ENCODE peak calls at places on chromosomes 5 and 9, in four cellular contexts. One of them, this sample, is unnamed.
A peak's percentile ranks its signal among the peaks of the same experiment; 100 is the strongest.

GRCh38 chr5:13569088-13569715 is 375.3 kb downstream of the DNAH5 start:
- DNase-seq in HepG2: no peak
- DNase-seq in A549: no peak
- DNase-seq in GM12878: no peak
- DNase-seq in this sample: no peak

GRCh38 chr5:102211165-102211564 is 84.9 kb downstream of the SLCO4C1 start:
- DNase-seq in GM12878: no peak
- DNase-seq in HepG2: peak; percentile 16
- DNase-seq in A549: no peak
- DNase-seq in this sample: no peak

GRCh38 chr5:62692946-62693713 is 114.5 kb downstream of the LRRC70 start:
- DNase-seq in GM12878: no peak
- DNase-seq in A549: no peak
- DNase-seq in HepG2: no peak
- DNase-seq in this sample: no peak

GRCh38 chr5:177389368-177390169 is 5.3 kb downstream of the SLC34A1 start:
- DNase-seq in A549: no peak
- DNase-seq in HepG2: peak; percentile 21
- DNase-seq in GM12878: peak; percentile 71
- DNase-seq in this sample: no peak

GRCh38 chr5:91222482-91222881 is 160.6 kb downstream of the ARRDC3 start:
- DNase-seq in A549: no peak
- DNase-seq in GM12878: no peak
- DNase-seq in HepG2: no peak
- DNase-seq in this sample: no peak

GRCh38 chr9:25472681-25473080 is 205.6 kb downstream of the TUSC1 start:
- DNase-seq in GM12878: no peak
- DNase-seq in A549: no peak
- DNase-seq in HepG2: no peak
- DNase-seq in this sample: no peak

GRCh38 chr9:99513441-99514112 is 291.5 kb downstream of the SEC61B start:
- DNase-seq in GM12878: peak; percentile 59
- DNase-seq in HepG2: no peak
- DNase-seq in A549: no peak
- DNase-seq in this sample: no peak

GRCh38 chr9:122190597-122191381 is 31.1 kb downstream of the MORN5 start:
- DNase-seq in A549: no peak
- DNase-seq in GM12878: no peak
- DNase-seq in HepG2: peak; percentile 52
- DNase-seq in this sample: no peak

GRCh38 chr5:150065346-150065745 is 21.0 kb downstream of the CSF1R start:
- DNase-seq in A549: no peak
- DNase-seq in HepG2: peak; percentile 13
- DNase-seq in GM12878: no peak
- DNase-seq in this sample: peak; percentile 58

GRCh38 chr5:134024811-134025210 is 20.0 kb upstream of the VDAC1 start:
- DNase-seq in HepG2: no peak
- DNase-seq in GM12878: no peak
- DNase-seq in A549: no peak
- DNase-seq in this sample: no peak

GRCh38 chr5:109399092-109399759 is 10.5 kb downstream of the PJA2 start:
- DNase-seq in A549: no peak
- DNase-seq in GM12878: no peak
- DNase-seq in HepG2: no peak
- DNase-seq in this sample: no peak

GRCh38 chr9:76371901-76372300 is 22.3 kb downstream of the RFK start:
- DNase-seq in GM12878: no peak
- DNase-seq in HepG2: no peak
- DNase-seq in A549: no peak
- DNase-seq in this sample: no peak

GRCh38 chr5:96816991-96817390 is 9.2 kb upstream of the ERAP1 start:
- DNase-seq in A549: no peak
- DNase-seq in HepG2: no peak
- DNase-seq in GM12878: no peak
- DNase-seq in this sample: no peak

GRCh38 chr9:70127540-70128416 is 84.1 kb downstream of the MAMDC2 start:
- DNase-seq in GM12878: no peak
- DNase-seq in A549: no peak
- DNase-seq in HepG2: peak; percentile 65
- DNase-seq in this sample: no peak

GRCh38 chr5:71932649-71933338 is 174.5 kb upstream of the MAP1B start:
- DNase-seq in HepG2: peak; percentile 76
- DNase-seq in A549: peak; percentile 81
- DNase-seq in GM12878: no peak
- DNase-seq in this sample: peak; percentile 56

GRCh38 chr9:77224750-77225312 is 47.5 kb downstream of the VPS13A start:
- DNase-seq in HepG2: no peak
- DNase-seq in A549: no peak
- DNase-seq in GM12878: no peak
- DNase-seq in this sample: no peak

GRCh38 chr5:102910240-102911226 is 155.4 kb downstream of the PAM start:
- DNase-seq in HepG2: no peak
- DNase-seq in A549: peak; percentile 2
- DNase-seq in GM12878: no peak
- DNase-seq in this sample: no peak

GRCh38 chr5:1375871-1376850 is 31.3 kb upstream of the CLPTM1L start:
- DNase-seq in GM12878: no peak
- DNase-seq in HepG2: no peak
- DNase-seq in A549: no peak
- DNase-seq in this sample: no peak

GRCh38 chr5:167730121-167730520 is 561.3 kb upstream of the WWC1 start:
- DNase-seq in HepG2: no peak
- DNase-seq in A549: peak; percentile 40
- DNase-seq in GM12878: no peak
- DNase-seq in this sample: no peak

GRCh38 chr5:132823481-132824050 is 6.9 kb downstream of the SHROOM1 start:
- DNase-seq in HepG2: no peak
- DNase-seq in GM12878: no peak
- DNase-seq in A549: no peak
- DNase-seq in this sample: no peak

DNA sequence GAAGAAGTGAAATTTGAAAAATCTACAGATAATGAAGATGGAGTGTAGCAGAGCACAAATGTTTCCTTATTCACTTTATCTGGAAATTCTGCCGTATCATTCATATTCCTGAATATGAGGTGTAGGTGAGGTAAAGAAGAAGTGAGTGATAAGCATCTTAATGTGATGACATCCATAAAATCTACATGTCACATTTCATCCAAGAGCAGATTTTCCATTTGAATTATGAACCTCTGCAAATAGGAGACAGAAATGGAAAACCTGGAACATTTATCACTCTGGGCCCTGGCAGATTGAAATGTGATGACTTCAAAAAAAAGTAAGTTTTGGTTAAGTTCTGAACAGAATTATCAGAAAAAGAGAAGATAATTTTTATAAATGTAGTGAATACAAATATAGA is 240.2 kb downstream of the CDH12 start:
- DNase-seq in HepG2: no peak
- DNase-seq in GM12878: no peak
- DNase-seq in A549: no peak
- DNase-seq in this sample: no peak
- TF ChIP-seq EP300 in HepG2: no peak
- TF ChIP-seq EP300 in GM12878: no peak
- TF ChIP-seq EP300 in A549: no peak
- TF ChIP-seq EP300 in this sample: no peak

GRCh38 chr9:27440888-27441740 is 83.0 kb upstream of the IFNK start:
- DNase-seq in A549: no peak
- DNase-seq in HepG2: no peak
- DNase-seq in GM12878: no peak
- DNase-seq in this sample: no peak

GRCh38 chr9:27442464-27442863 is 81.6 kb upstream of the IFNK start:
- DNase-seq in GM12878: no peak
- DNase-seq in HepG2: no peak
- DNase-seq in A549: no peak
- DNase-seq in this sample: no peak

GRCh38 chr9:27437652-27438373 is 86.3 kb upstream of the IFNK start:
- DNase-seq in A549: no peak
- DNase-seq in HepG2: no peak
- DNase-seq in GM12878: no peak
- DNase-seq in this sample: no peak

GRCh38 chr9:27445057-27445990 is 78.8 kb upstream of the IFNK start:
- DNase-seq in A549: no peak
- DNase-seq in HepG2: no peak
- DNase-seq in GM12878: no peak
- DNase-seq in this sample: no peak

DNA sequence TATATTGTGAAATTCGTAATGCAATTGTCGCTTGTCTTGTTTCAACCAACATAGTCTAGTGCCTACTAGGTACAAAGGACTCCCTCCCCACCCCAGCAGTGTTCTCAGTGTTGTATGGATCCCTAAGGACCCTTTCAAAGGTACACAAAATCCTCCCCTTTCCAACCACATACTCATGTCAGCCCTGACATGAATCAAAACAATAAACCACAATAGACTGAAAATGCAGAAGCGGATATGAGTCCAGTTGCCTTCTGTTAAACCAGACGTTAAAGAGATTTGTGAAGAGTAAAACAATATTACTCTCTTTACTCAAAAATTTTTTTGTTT is 82.4 kb upstream of the IFNK start:
- DNase-seq in GM12878: peak; percentile 48
- DNase-seq in HepG2: no peak
- DNase-seq in A549: no peak
- DNase-seq in this sample: no peak
- TF ChIP-seq JUNB in GM12878: peak; percentile 85
- TF ChIP-seq JUNB in HepG2: no peak
- TF ChIP-seq JUNB in A549: no peak
- TF ChIP-seq JUNB in this sample: no peak

GRCh38 chr9:126616521-126616976 is 2.8 kb downstream of the LMX1B start:
- DNase-seq in GM12878: no peak
- DNase-seq in HepG2: no peak
- DNase-seq in A549: no peak
- DNase-seq in this sample: no peak
- TF ChIP-seq RFX5 in GM12878: no peak
- TF ChIP-seq RFX5 in HepG2: no peak
- TF ChIP-seq RFX5 in A549: no peak
- TF ChIP-seq RFX5 in this sample: no peak

GRCh38 chr9:95053611-95054440 is 263.7 kb downstream of the FANCC start:
- DNase-seq in A549: no peak
- DNase-seq in GM12878: no peak
- DNase-seq in HepG2: no peak
- DNase-seq in this sample: no peak

GRCh38 chr9:95057121-95057520 is 260.4 kb downstream of the FANCC start:
- DNase-seq in HepG2: no peak
- DNase-seq in A549: no peak
- DNase-seq in GM12878: no peak
- DNase-seq in this sample: no peak

GRCh38 chr9:95055337-95055850 is 262.1 kb downstream of the FANCC start:
- DNase-seq in GM12878: no peak
- DNase-seq in A549: no peak
- DNase-seq in HepG2: no peak
- DNase-seq in this sample: no peak

GRCh38 chr9:95058121-95058785 is 259.3 kb downstream of the FANCC start:
- DNase-seq in A549: no peak
- DNase-seq in GM12878: no peak
- DNase-seq in HepG2: no peak
- DNase-seq in this sample: no peak

GRCh38 chr9:95055851-95056551 is 261.5 kb downstream of the FANCC start:
- DNase-seq in A549: no peak
- DNase-seq in GM12878: no peak
- DNase-seq in HepG2: no peak
- DNase-seq in this sample: no peak
- TF ChIP-seq EP300 in A549: no peak
- TF ChIP-seq EP300 in GM12878: no peak
- TF ChIP-seq EP300 in HepG2: no peak
- TF ChIP-seq EP300 in this sample: no peak

DNA sequence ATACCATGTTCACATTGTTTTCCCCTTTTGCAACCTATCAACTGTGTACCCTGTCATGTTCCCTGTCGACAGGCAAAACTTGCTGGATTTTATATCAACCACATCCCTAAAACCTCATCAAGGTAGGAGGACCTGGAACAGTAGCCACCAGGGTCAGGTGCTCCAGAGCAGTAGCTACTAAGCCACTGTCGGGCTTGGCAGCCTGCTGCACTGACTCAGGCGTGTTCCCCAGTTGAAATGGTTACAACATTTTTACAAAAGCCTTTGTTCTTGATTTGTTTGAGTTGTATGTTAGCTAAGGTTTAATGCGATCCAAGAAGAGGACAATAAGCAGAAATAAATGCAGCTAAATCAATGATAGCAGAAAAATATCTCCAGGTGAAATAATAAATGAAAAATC is 407.4 kb upstream of the TLE4 start:
- DNase-seq in A549: no peak
- DNase-seq in HepG2: no peak
- DNase-seq in GM12878: no peak
- DNase-seq in this sample: no peak
- TF ChIP-seq JUNB in A549: no peak
- TF ChIP-seq JUNB in HepG2: no peak
- TF ChIP-seq JUNB in GM12878: no peak
- TF ChIP-seq JUNB in this sample: no peak

GRCh38 chr9:133833388-133834025 is 95.4 kb upstream of the SARDH start:
- DNase-seq in GM12878: no peak
- DNase-seq in HepG2: no peak
- DNase-seq in A549: no peak
- DNase-seq in this sample: no peak

GRCh38 chr9:133830310-133830709 is 92.2 kb upstream of the SARDH start:
- DNase-seq in A549: no peak
- DNase-seq in HepG2: no peak
- DNase-seq in GM12878: no peak
- DNase-seq in this sample: no peak

GRCh38 chr9:133835273-133835901 is 97.2 kb upstream of the SARDH start:
- DNase-seq in GM12878: no peak
- DNase-seq in HepG2: no peak
- DNase-seq in A549: no peak
- DNase-seq in this sample: no peak

GRCh38 chr9:133834080-133834976 is 96.2 kb upstream of the SARDH start:
- DNase-seq in HepG2: no peak
- DNase-seq in A549: no peak
- DNase-seq in GM12878: no peak
- DNase-seq in this sample: no peak

GRCh38 chr9:133832836-133833235 is 94.7 kb upstream of the SARDH start:
- DNase-seq in A549: no peak
- DNase-seq in HepG2: no peak
- DNase-seq in GM12878: no peak
- DNase-seq in this sample: no peak
- TF ChIP-seq RFX5 in A549: no peak
- TF ChIP-seq RFX5 in HepG2: no peak
- TF ChIP-seq RFX5 in GM12878: no peak
- TF ChIP-seq RFX5 in this sample: no peak